ENCODE peak calls at places on chromosome 7, in eight cellular contexts. P, V, Z, T, E, I, M and L are unnamed samples.

GRCh38 chr7:27641576-27642230 is 21.0 kb downstream of the HIBADH start:
- DNase-seq in P (peak), V (no peak), Z (no peak), T (no peak), E (peak), I (no peak), M (no peak), L (no peak)

GRCh38 chr7:137957887-137958286 is 44.0 kb downstream of the CREB3L2 start:
- DNase-seq in P (no peak), V (no peak), Z (no peak), T (no peak), E (peak), I (no peak), M (no peak), L (no peak)

GRCh38 chr7:4659551-4660286 is 22.4 kb upstream of the FOXK1 start:
- DNase-seq in P (peak), V (peak), Z (no peak), T (no peak), E (no peak), I (peak), M (no peak), L (peak)

GRCh38 chr7:33886100-33886623 is 19.2 kb upstream of the BMPER start:
- DNase-seq in P (peak), V (no peak), Z (peak), T (peak), E (peak), I (peak), M (peak), L (no peak)

GRCh38 chr7:45876519-45876918 is 3.6 kb upstream of the CCDC201 start:
- DNase-seq in P (no peak), V (no peak), Z (no peak), T (no peak), E (no peak), I (no peak), M (no peak), L (no peak)

GRCh38 chr7:149414745-149415390 is 46.0 kb downstream of the ZNF777 start:
- DNase-seq in P (no peak), V (no peak), Z (peak), T (peak), E (peak), I (peak), M (no peak), L (no peak)

GRCh38 chr7:76403780-76404494 is 5.6 kb downstream of the SSC4D start:
- DNase-seq in P (no peak), V (no peak), Z (no peak), T (no peak), E (no peak), I (no peak), M (no peak), L (no peak)

GRCh38 chr7:3738964-3739363 is 437.9 kb downstream of the SDK1 start:
- DNase-seq in P (no peak), V (no peak), Z (no peak), T (no peak), E (no peak), I (no peak), M (no peak), L (no peak)

GRCh38 chr7:6530626-6531491 is 20.4 kb downstream of the GRID2IP start:
- DNase-seq in P (no peak), V (no peak), Z (peak), T (no peak), E (no peak), I (peak), M (peak), L (peak)

GRCh38 chr7:127383123-127383835 is 9.2 kb downstream of the ZNF800 start:
- DNase-seq in P (peak), V (no peak), Z (no peak), T (peak), E (peak), I (peak), M (no peak), L (no peak)

GRCh38 chr7:65731562-65732035 is 141.3 kb upstream of the VKORC1L1 start:
- DNase-seq in P (no peak), V (no peak), Z (peak), T (peak), E (peak), I (peak), M (no peak), L (no peak)

GRCh38 chr7:119578116-119578515 is 694.9 kb upstream of the KCND2 start:
- DNase-seq in P (no peak), V (no peak), Z (no peak), T (no peak), E (no peak), I (no peak), M (no peak), L (no peak)

GRCh38 chr7:127107601-127108007 is 145.1 kb downstream of the GRM8 start:
- DNase-seq in P (peak), V (peak), Z (peak), T (peak), E (peak), I (peak), M (peak), L (peak)

GRCh38 chr7:82430518-82431465 is 12.8 kb downstream of the CACNA2D1 start:
- DNase-seq in P (no peak), V (no peak), Z (no peak), T (no peak), E (peak), I (no peak), M (no peak), L (peak)

GRCh38 chr7:137989590-137989989 is 12.3 kb downstream of the CREB3L2 start:
- DNase-seq in P (no peak), V (no peak), Z (no peak), T (no peak), E (no peak), I (no peak), M (no peak), L (no peak)

GRCh38 chr7:105198223-105198622 is 184.2 kb downstream of the KMT2E start:
- DNase-seq in P (peak), V (no peak), Z (peak), T (peak), E (peak), I (no peak), M (no peak), L (no peak)

GRCh38 chr7:141053626-141054025 is 20.2 kb upstream of the TMEM178B start:
- DNase-seq in P (no peak), V (no peak), Z (no peak), T (no peak), E (no peak), I (no peak), M (no peak), L (no peak)

GRCh38 chr7:28629216-28629848 is 217.0 kb downstream of the CREB5 start:
- DNase-seq in P (peak), V (no peak), Z (no peak), T (peak), E (peak), I (no peak), M (no peak), L (no peak)

GRCh38 chr7:92259610-92260247 is 14.0 kb downstream of the ANKIB1 start:
- DNase-seq in P (no peak), V (peak), Z (no peak), T (no peak), E (no peak), I (no peak), M (no peak), L (no peak)

GRCh38 chr7:81002471-81002870 is 83.6 kb upstream of the SEMA3C start:
- DNase-seq in P (no peak), V (no peak), Z (no peak), T (no peak), E (no peak), I (no peak), M (no peak), L (no peak)

GRCh38 chr7:26538683-26539082 is 247.0 kb downstream of the SNX10 start:
- DNase-seq in P (no peak), V (no peak), Z (no peak), T (no peak), E (no peak), I (no peak), M (no peak), L (no peak)

GRCh38 chr7:70016044-70016770 is 417.9 kb downstream of the AUTS2 start:
- DNase-seq in P (no peak), V (no peak), Z (no peak), T (peak), E (no peak), I (no peak), M (no peak), L (no peak)

GRCh38 chr7:98116656-98117461 is 10.2 kb downstream of the LMTK2 start:
- DNase-seq in P (peak), V (no peak), Z (no peak), T (peak), E (peak), I (no peak), M (no peak), L (no peak)

GRCh38 chr7:114660007-114660406 is 245.4 kb downstream of the FOXP2 start:
- DNase-seq in P (no peak), V (no peak), Z (no peak), T (no peak), E (no peak), I (no peak), M (no peak), L (no peak)

GRCh38 chr7:102450242-102450641 is 14.4 kb downstream of the ALKBH4 start:
- DNase-seq in P (peak), V (no peak), Z (no peak), T (no peak), E (no peak), I (no peak), M (no peak), L (peak)

GRCh38 chr7:28919510-28919909 is 38.6 kb downstream of the TRIL start:
- DNase-seq in P (no peak), V (no peak), Z (no peak), T (peak), E (peak), I (no peak), M (no peak), L (no peak)

GRCh38 chr7:84297606-84298005 is 103.0 kb upstream of the SEMA3A start:
- DNase-seq in P (no peak), V (no peak), Z (no peak), T (no peak), E (no peak), I (no peak), M (peak), L (no peak)

GRCh38 chr7:140165422-140165821 is 11.4 kb downstream of the KDM7A start:
- DNase-seq in P (peak), V (peak), Z (no peak), T (no peak), E (peak), I (no peak), M (no peak), L (no peak)

GRCh38 chr7:127847641-127848040 is 183.6 kb downstream of the LRRC4 start:
- DNase-seq in P (no peak), V (no peak), Z (no peak), T (no peak), E (no peak), I (no peak), M (no peak), L (no peak)

GRCh38 chr7:116097365-116098009 is 66.9 kb upstream of the TFEC start:
- DNase-seq in P (peak), V (peak), Z (no peak), T (no peak), E (peak), I (no peak), M (no peak), L (no peak)

GRCh38 chr7:157271991-157272324 is 64.8 kb upstream of the DNAJB6 start:
- DNase-seq in P (peak), V (no peak), Z (no peak), T (peak), E (peak), I (no peak), M (no peak), L (no peak)

GRCh38 chr7:91519241-91520200 is 255.3 kb downstream of the FZD1 start:
- DNase-seq in P (no peak), V (no peak), Z (peak), T (no peak), E (no peak), I (no peak), M (no peak), L (no peak)

GRCh38 chr7:35707422-35707821 is 12.5 kb upstream of the HERPUD2 start:
- DNase-seq in P (peak), V (no peak), Z (no peak), T (no peak), E (peak), I (peak), M (no peak), L (no peak)

GRCh38 chr7:128800567-128800966 is 8.8 kb downstream of the CCDC136 start:
- DNase-seq in P (no peak), V (no peak), Z (no peak), T (no peak), E (no peak), I (no peak), M (no peak), L (no peak)

GRCh38 chr7:50539725-50540124 is 25.5 kb downstream of the DDC start:
- DNase-seq in P (no peak), V (no peak), Z (no peak), T (peak), E (no peak), I (no peak), M (no peak), L (no peak)

GRCh38 chr7:90445633-90446032 is 23.8 kb upstream of the PTTG1IP2 start:
- DNase-seq in P (no peak), V (no peak), Z (no peak), T (no peak), E (no peak), I (no peak), M (no peak), L (no peak)

GRCh38 chr7:68562323-68562899 is 1035.9 kb upstream of the AUTS2 start:
- DNase-seq in P (no peak), V (no peak), Z (no peak), T (no peak), E (no peak), I (no peak), M (no peak), L (no peak)

GRCh38 chr7:141071855-141072547 is 1.9 kb upstream of the TMEM178B start:
- DNase-seq in P (no peak), V (no peak), Z (peak), T (no peak), E (peak), I (peak), M (peak), L (peak)

DNA sequence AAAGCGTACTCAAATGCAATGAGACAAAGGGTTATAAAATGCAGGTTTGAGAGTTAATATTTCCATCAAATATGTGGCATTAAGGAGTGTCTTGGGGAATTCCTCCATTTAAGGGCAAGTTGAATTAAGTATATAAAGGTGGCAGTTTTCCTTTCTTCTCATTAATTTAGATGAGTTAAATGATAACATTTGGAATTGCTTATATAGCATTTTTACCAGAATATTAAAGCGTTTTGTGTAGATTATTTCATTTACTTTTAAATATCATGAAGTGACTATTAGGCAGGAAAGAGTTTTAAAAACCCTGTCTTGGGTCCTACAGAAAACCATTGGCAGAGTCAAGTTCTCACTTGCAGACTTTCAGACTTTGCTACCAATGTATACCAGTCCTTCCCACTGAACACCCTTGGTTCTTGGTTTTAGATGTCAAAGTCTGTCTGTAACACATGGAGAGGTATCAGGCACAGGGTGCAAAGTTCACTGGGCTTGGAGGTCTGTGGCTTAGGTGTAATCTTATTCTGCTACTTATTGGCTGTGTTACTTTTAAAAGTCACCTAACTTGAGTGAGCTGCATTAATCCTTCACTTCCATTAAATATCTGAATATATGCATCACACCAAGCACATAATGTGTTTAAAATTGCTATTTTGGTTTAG is 51.0 kb downstream of the ASB4 start:
- DNase-seq in P (no peak), V (no peak), Z (no peak), T (peak), E (no peak), I (no peak), M (no peak), L (no peak)
- TF ChIP-seq EZH2phosphoT487 in P (no peak), V (no peak), Z (no peak), T (no peak), E (no peak), I (no peak), M (no peak), L (no peak)

DNA sequence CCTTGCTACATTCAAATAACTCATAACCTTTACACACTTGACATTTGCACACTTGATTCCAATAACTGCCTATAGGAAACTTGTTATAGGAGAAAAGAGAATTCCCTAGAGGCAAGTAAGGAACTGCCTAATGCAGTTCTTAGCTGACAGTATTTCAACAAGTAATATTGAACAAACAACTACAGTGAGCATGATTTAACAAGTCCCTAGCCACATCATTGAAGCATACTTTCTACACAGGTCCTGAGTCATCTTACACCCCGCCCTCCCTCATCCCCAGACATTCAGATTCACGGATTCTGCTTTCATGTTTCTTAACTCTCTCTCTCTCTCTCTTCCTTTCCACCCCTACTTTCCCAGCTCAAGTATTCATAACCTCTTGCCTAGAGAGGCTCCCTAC is 153.5 kb downstream of the LSM5 start:
- DNase-seq in P (peak), V (no peak), Z (no peak), T (no peak), E (peak), I (no peak), M (no peak), L (no peak)
- TF ChIP-seq EZH2phosphoT487 in P (no peak), V (no peak), Z (no peak), T (no peak), E (no peak), I (no peak), M (no peak), L (no peak)

DNA sequence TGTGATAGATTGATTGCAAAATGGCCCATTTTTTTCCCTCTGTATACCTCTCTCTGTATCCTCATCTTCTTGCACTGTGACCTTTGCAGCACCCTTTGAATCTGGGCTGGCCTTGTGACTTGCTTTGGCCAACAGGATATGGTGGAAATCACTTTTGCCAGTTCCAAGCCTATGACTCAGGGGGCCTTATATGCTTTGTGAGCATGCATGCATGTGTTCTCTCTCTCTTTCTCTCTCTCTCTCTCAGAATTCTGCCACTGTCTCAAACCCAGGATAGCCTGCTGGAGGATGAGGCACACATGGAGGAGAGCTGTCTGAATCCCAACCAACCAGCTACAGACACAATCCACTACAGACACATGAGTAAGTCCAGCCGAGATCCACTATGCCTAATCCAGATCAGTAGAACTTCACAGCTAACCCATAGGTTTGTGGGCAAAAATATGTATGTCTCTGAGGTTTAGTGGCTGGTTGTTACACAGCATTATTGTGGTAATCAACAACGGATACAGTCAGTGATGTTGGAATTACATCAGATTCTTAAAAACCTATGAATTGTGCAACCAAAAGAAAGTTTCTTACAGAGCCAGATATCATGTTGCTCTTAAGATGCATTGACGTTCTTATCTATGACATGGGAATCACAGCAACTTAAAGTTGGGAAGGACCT is 41.8 kb upstream of the ABCB4 start:
- DNase-seq in P (no peak), V (no peak), Z (no peak), T (no peak), E (peak), I (no peak), M (no peak), L (no peak)
- TF ChIP-seq EZH2phosphoT487 in P (no peak), V (no peak), Z (no peak), T (no peak), E (no peak), I (no peak), M (no peak), L (no peak)

GRCh38 chr7:521221-522070 is 1.8 kb upstream of the PDGFA start:
- DNase-seq in P (peak), V (no peak), Z (peak), T (peak), E (peak), I (no peak), M (peak), L (no peak)

GRCh38 chr7:519974-520458 is 370 bp upstream of the PDGFA start:
- DNase-seq in P (peak), V (no peak), Z (peak), T (peak), E (peak), I (peak), M (peak), L (no peak)

GRCh38 chr7:522071-522937 is 2.7 kb upstream of the PDGFA start:
- DNase-seq in P (peak), V (no peak), Z (peak), T (peak), E (peak), I (peak), M (no peak), L (no peak)

GRCh38 chr7:519429-519973 is at the start of gene PDGFA:
- DNase-seq in P (peak), V (no peak), Z (peak), T (peak), E (peak), I (no peak), M (peak), L (no peak)

DNA sequence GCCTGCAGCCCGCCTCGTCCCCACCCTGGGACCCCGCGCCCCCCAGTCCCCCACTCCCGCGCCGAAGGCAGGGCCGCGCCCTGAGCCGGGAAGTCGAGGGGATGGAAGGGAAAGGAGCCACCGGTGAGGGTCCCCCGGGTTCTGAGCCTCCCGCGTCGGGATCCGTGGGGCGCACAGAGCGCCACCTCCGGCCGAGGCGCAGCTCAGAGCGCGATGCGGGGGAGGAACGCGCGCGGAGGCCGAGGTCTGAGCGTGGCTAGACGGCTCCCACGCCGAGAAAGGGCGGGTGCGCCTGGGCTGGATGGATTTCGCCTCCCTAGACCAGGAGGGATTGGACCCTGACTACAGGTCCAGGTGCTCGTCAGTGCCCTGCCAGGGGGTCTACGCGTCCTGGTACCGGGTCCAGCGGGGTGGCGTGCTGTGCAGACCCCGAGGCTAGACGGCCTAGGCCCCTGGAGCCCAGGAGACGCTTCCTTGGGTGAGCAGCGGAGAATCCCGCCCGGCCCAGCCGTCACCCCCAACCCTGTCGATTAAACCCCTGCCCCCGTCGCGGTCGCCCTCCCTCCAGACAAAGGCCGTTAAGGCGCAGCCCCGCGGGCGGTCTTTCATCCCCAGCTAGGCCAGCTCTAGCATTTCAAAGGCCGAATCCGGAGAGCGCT is 986 bp upstream of the PDGFA start:
- DNase-seq in P (no peak), V (no peak), Z (peak), T (peak), E (peak), I (peak), M (no peak), L (no peak)
- TF ChIP-seq EZH2phosphoT487 in P (no peak), V (no peak), Z (peak), T (no peak), E (no peak), I (no peak), M (no peak), L (no peak)